ENCODE peak calls at places on chromosomes 6 and 20, in six cellular contexts. D is HepG2, E is GM12891, Y is H1, N is K562, G is GM12878. H is an unnamed sample.

GRCh38 chr6:108195209-108195608 is 29.4 kb downstream of the NR2E1 start:
- DNase-seq in D (no peak), E (no peak), Y (no peak), N (no peak), G (no peak), H (no peak)

GRCh38 chr6:106746660-106747059 is 117.3 kb downstream of the QRSL1 start:
- DNase-seq in D (peak), E (no peak), Y (no peak), N (no peak), G (no peak), H (no peak)

GRCh38 chr20:46660487-46660886 is 9.2 kb upstream of the SLC13A3 start:
- DNase-seq in D (no peak), E (no peak), Y (no peak), N (no peak), G (no peak), H (no peak)

GRCh38 chr20:36720510-36720909 is 25.4 kb downstream of the NDRG3 start:
- DNase-seq in D (no peak), E (no peak), Y (no peak), N (no peak), G (no peak), H (no peak)

GRCh38 chr6:80594461-80594860 is 488.0 kb downstream of the BCKDHB start:
- DNase-seq in D (no peak), E (no peak), Y (no peak), N (no peak), G (no peak), H (no peak)

GRCh38 chr20:56373942-56374341 is 15.2 kb downstream of the FAM210B start:
- DNase-seq in D (peak), E (no peak), Y (no peak), N (no peak), G (no peak), H (no peak)

GRCh38 chr6:160421854-160422253 is 73.7 kb downstream of the SLC22A3 start:
- DNase-seq in D (no peak), E (no peak), Y (no peak), N (no peak), G (no peak), H (no peak)

GRCh38 chr20:41059236-41059635 is 30.6 kb downstream of the TOP1 start:
- DNase-seq in D (no peak), E (no peak), Y (no peak), N (no peak), G (no peak), H (no peak)

GRCh38 chr20:53939554-53940355 is 130.6 kb downstream of the BCAS1 start:
- DNase-seq in D (peak), E (no peak), Y (peak), N (peak), G (peak), H (peak)

GRCh38 chr6:142694054-142694453 is 250.9 kb downstream of the HIVEP2 start:
- DNase-seq in D (no peak), E (no peak), Y (no peak), N (no peak), G (no peak), H (no peak)

GRCh38 chr6:160102956-160103824 is 18.4 kb upstream of the SLC22A1 start:
- DNase-seq in D (peak), E (no peak), Y (no peak), N (peak), G (no peak), H (no peak)

GRCh38 chr6:89818977-89819335 is 638 bp downstream of the MDN1 start:
- DNase-seq in D (peak), E (no peak), Y (no peak), N (peak), G (no peak), H (no peak)

GRCh38 chr6:25340854-25341552 is 61.8 kb downstream of the CARMIL1 start:
- DNase-seq in D (no peak), E (no peak), Y (no peak), N (no peak), G (no peak), H (no peak)

GRCh38 chr6:37021356-37022129 is 16.1 kb downstream of the FGD2 start:
- DNase-seq in D (peak), E (no peak), Y (no peak), N (peak), G (no peak), H (no peak)

GRCh38 chr20:48574383-48574782 is 253.4 kb downstream of the PREX1 start:
- DNase-seq in D (no peak), E (no peak), Y (no peak), N (peak), G (no peak), H (no peak)

GRCh38 chr6:134853111-134854055 is 96.5 kb downstream of the ALDH8A1 start:
- DNase-seq in D (peak), E (no peak), Y (no peak), N (no peak), G (no peak), H (no peak)

GRCh38 chr6:32639440-32640394 is 2.5 kb downstream of the HLA-DQA1 start:
- DNase-seq in D (no peak), E (no peak), Y (no peak), N (no peak), G (no peak), H (no peak)

GRCh38 chr6:16324622-16325225 is 86.3 kb downstream of the GMPR start:
- DNase-seq in D (no peak), E (no peak), Y (no peak), N (no peak), G (no peak), H (no peak)

GRCh38 chr6:141988954-141989705 is 143.6 kb upstream of the GJE1 start:
- DNase-seq in D (peak), E (no peak), Y (peak), N (peak), G (no peak), H (no peak)

GRCh38 chr6:90088009-90088408 is 193.7 kb downstream of the GJA10 start:
- DNase-seq in D (no peak), E (no peak), Y (no peak), N (no peak), G (no peak), H (no peak)

GRCh38 chr20:54680872-54681297 is 205.5 kb downstream of the DOK5 start:
- DNase-seq in D (peak), E (peak), Y (no peak), N (peak), G (no peak), H (no peak)

GRCh38 chr6:124753001-124753400 is 209.2 kb upstream of the RNF217 start:
- DNase-seq in D (no peak), E (no peak), Y (no peak), N (no peak), G (no peak), H (no peak)

GRCh38 chr6:1840491-1841121 is 230.9 kb downstream of the FOXC1 start:
- DNase-seq in D (no peak), E (no peak), Y (no peak), N (no peak), G (no peak), H (no peak)

GRCh38 chr6:99189823-99190721 is 159.4 kb downstream of the FAXC start:
- DNase-seq in D (no peak), E (no peak), Y (no peak), N (no peak), G (peak), H (no peak)

GRCh38 chr6:82144852-82145332 is 102.7 kb downstream of the IBTK start:
- DNase-seq in D (peak), E (no peak), Y (no peak), N (no peak), G (no peak), H (no peak)

GRCh38 chr6:51598171-51598570 is 489.2 kb downstream of the PKHD1 start:
- DNase-seq in D (no peak), E (no peak), Y (no peak), N (no peak), G (no peak), H (no peak)

GRCh38 chr6:41785689-41786450 is 1.6 kb upstream of the TOMM6 start:
- DNase-seq in D (no peak), E (no peak), Y (no peak), N (no peak), G (no peak), H (no peak)

GRCh38 chr6:37483502-37483901 is 16.2 kb downstream of the CCDC167 start:
- DNase-seq in D (no peak), E (no peak), Y (no peak), N (no peak), G (no peak), H (no peak)

GRCh38 chr6:4136354-4136831 is 1.0 kb upstream of the ECI2 start:
- DNase-seq in D (no peak), E (no peak), Y (no peak), N (no peak), G (no peak), H (no peak)

GRCh38 chr6:138346302-138347195 is 31.2 kb upstream of the SMIM28 start:
- DNase-seq in D (no peak), E (no peak), Y (no peak), N (no peak), G (no peak), H (no peak)

GRCh38 chr6:20891161-20891560 is 356.9 kb downstream of the CDKAL1 start:
- DNase-seq in D (no peak), E (no peak), Y (no peak), N (no peak), G (no peak), H (no peak)

DNA sequence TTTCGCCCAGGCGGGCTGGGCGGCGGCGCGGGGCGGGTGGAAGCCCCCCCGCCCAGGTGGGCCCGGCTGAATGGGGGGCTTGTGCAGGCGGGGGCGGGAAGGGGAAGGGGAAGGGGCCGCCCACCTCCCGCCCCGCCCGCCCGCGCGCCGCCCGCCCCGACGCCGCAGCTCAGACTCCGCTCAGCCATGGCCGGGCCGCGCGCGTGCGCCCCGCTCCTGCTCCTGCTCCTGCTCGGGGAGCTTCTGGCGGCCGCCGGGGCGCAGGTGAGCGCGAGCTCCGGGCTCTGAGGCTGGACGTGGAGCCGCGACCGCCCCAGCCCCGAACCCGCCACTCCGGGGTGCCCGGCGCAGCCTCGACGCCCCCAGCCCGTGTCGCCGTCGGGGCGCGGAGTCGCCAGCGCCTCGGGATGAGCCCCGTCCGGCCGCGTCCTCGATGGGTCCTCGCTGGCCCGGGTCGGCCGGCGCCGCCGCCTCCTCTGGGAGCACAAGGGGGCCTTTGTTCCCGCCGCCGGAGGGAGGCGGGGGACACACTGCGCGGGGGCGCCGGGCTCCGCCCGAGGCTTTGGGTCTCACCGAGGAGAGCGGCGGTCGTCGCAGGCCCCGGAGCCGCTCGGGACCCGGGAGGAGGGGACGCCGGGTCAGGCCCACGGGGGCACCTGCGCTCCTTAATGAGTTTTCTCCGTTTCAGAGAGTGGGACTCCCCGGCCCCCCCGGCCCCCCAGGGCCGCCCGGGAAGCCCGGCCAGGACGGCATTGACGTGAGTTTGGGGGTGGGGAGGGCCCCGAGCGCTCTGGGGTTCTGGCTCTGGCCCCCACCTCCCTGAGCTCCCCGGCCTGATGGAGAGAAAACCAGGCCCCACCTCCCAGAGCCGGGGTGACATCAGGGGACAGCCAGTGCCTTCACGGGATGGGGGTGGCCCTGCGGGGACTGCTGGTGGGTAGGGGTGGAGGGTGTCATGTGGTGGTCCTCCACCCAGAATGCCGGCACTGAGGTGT is at the start of gene COL9A3:
- DNase-seq in D (peak), E (no peak), Y (no peak), N (no peak), G (no peak), H (no peak)
- TF ChIP-seq TAF1 in D (no peak), E (no peak), Y (peak), N (no peak), G (no peak), H (no peak)

GRCh38 chr6:44078219-44078794 is 48.9 kb downstream of the MRPL14 start:
- DNase-seq in D (no peak), E (no peak), Y (no peak), N (no peak), G (no peak), H (no peak)

GRCh38 chr6:44076016-44076365 is 51.3 kb downstream of the MRPL14 start:
- DNase-seq in D (no peak), E (no peak), Y (no peak), N (no peak), G (no peak), H (no peak)

GRCh38 chr6:44075137-44076015 is 51.9 kb downstream of the MRPL14 start:
- DNase-seq in D (peak), E (no peak), Y (no peak), N (no peak), G (no peak), H (no peak)

GRCh38 chr6:44077201-44077946 is 49.9 kb downstream of the MRPL14 start:
- DNase-seq in D (no peak), E (no peak), Y (no peak), N (no peak), G (no peak), H (no peak)

DNA sequence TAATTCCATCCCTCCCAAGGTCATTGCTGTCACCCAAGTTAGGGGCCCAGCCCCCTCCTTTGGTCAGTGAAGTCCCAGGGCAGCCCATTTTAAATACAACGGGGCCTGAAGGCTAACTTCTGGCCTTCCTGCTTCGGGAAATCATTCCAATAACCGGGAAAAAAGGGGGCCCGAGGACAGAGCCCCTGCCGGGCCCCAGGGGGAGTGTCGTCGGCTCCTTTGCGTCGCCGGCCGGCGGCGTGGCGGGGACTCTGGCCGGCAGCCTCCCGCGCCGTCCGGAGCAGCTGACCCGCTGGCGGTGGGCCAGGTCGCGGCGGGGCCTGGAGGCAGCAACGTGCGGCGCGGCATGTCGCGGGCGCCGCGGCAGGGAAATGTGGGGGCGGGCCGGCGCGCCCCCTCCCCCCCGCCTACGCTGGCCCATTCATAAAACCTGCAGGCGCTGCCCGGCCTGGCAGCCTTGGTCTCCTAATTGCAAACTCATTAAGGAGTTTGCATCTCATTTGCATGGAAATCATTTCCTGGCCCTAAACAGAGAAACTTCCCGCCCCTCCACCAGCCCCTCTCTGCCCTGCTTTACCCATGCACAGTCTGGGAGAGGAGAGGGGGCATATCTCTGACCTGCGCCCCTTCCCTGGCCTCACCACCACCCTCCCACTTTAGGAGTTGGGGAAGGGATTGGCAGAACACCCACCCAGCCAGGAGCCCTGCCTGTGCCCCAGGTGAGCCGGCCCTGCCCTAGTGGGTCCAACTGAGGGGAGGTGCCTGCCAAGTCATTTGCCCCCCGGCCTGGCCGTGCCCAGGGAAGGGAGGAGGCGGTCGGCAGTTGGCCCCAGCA is 50.7 kb downstream of the MRPL14 start:
- DNase-seq in D (no peak), E (no peak), Y (no peak), N (peak), G (no peak), H (no peak)
- TF ChIP-seq POLR2A in D (no peak), E (no peak), Y (no peak), N (no peak), G (no peak), H (no peak)

GRCh38 chr6:12899080-12899815 is 182.7 kb downstream of the PHACTR1 start:
- DNase-seq in D (no peak), E (no peak), Y (no peak), N (no peak), G (no peak), H (no peak)

GRCh38 chr6:12898603-12899002 is 182.0 kb downstream of the PHACTR1 start:
- DNase-seq in D (no peak), E (no peak), Y (no peak), N (no peak), G (no peak), H (no peak)

DNA sequence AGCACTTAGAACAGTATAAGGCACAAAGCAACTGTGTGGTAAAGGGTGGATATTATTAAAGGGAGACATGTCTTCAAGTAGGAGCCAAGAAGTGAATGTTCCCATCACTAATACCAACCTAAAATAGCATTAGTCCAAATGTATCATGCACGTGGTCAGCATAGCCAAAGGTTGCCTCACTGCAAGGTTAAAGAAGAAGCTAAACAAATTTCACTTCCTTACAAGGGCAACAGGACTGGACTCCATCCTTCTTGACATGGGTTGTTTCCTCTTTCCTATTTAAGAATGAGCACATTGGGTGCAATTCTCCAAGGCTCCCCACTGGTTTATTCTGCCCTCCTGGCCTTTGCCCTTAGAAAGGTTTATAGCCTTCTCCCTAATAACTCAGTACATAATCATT is 186.7 kb downstream of the PHACTR1 start:
- DNase-seq in D (no peak), E (no peak), Y (no peak), N (no peak), G (no peak), H (no peak)
- TF ChIP-seq POLR2AphosphoS5 in D (no peak), E (no peak), Y (no peak), N (no peak), G (no peak), H (no peak)

DNA sequence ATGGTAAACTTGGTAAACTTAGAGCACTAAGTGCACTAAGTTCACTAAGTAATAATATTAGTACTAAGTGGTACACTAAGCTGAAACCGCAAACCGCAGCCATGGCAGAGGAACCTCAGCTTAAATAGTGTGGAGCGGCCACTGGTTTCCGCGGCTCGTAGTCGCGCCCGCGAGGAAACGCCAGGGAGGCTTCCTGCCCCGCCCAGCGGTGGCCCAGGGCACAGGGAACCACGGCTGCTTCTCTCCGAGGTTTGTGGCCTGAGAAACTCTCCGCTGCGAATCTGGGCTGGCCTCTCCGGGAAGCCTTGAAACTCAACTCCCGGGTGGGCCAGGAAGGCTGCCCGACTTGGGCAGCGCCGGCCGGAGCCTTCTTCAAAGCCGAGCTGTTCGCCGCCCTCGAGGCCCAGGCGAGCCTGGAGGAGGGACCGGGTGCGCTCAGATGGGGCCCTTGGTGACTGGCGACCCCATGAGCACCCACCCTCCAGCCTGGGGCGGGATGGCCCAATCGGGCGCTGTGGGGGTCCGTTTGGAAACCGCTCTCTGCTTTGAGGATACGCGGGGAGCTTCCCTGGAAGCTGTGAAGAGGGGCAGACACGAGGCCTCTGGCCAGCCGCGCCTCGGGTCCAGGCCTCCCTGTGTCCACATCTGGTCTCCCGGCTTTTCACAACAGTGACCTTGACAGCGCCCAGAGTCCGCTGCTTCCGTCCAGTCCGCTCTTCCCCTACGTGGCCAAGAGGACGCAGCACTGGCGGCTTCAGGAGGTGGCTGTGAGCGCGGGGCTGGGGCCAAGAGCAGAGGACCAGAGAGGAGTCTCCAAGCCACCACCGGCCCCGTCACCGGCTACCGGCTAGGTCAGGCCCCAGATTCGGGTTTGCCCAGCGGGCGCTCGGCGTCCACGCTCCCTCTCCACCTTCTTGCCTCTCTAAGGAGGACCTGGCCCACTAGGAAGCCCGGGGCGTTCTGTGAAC is 25.4 kb upstream of the HLA-E start:
- DNase-seq in D (peak), E (no peak), Y (no peak), N (no peak), G (peak), H (no peak)
- TF ChIP-seq TAF1 in D (no peak), E (no peak), Y (no peak), N (no peak), G (no peak), H (no peak)

GRCh38 chr6:169722362-169723199 is 1.7 kb downstream of the PHF10 start:
- DNase-seq in D (peak), E (no peak), Y (no peak), N (peak), G (no peak), H (no peak)
- TF ChIP-seq POLR2A in D (peak), E (no peak), Y (peak), N (no peak), G (peak), H (peak)

DNA sequence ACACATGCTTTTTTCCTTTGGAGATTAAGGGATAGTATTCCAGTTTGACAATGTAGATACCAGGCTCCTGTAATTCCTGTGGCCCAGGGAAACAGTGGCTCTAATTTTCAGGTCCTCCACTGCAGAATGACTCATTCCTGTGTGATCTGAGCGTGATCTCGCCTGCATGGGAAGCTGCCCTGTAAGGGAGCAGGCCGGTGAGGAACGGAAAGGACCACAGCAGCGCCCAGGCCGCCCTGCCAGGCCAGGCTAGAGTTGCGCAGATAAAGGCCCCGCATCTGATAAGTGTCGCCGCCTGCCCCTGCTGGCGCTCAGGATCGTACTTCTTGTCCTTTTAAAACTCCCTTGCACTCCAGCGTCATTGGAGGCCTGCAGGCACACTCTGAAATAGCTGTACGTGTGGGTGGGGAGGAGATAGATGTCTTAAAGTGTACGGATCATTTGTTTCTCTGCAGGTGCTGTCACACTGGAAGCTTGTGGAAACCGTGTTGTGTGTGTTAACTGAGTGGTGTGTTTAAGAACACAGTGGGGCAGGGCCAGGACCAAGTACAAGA is 60.7 kb downstream of the SYNJ2 start:
- DNase-seq in D (peak), E (no peak), Y (no peak), N (peak), G (no peak), H (no peak)
- TF ChIP-seq POLR2AphosphoS5 in D (peak), E (no peak), Y (no peak), N (no peak), G (no peak), H (no peak)